ENCODE peak calls at places on chromosomes 13 and 19, in nine cellular contexts. Q is Peyer's patch, B is body of pancreas, F is prostate gland, H is A549, W is esophagus squamous epithelium, L is right lobe of liver, J is endothelial cell of umbilical vein, S is H54. A is an unnamed sample.

GRCh38 chr19:8444677-8445487 is at the start of gene HNRNPM:
- DNase-seq in Q (peak), B (peak), F (peak), H (peak), W (peak), L (peak), J (peak), S (peak), A (peak)

GRCh38 chr13:38868870-38869269 is 121.8 kb downstream of the STOML3 start:
- DNase-seq in Q (no peak), B (no peak), F (no peak), H (no peak), W (no peak), L (no peak), J (no peak), S (no peak), A (no peak)

GRCh38 chr19:29445246-29445645 is 80.5 kb upstream of the VSTM2B start:
- DNase-seq in Q (no peak), B (no peak), F (no peak), H (no peak), W (no peak), L (no peak), J (no peak), S (no peak), A (no peak)

GRCh38 chr19:1089891-1090290 is 5.3 kb downstream of the POLR2E start:
- DNase-seq in Q (no peak), B (no peak), F (no peak), H (no peak), W (no peak), L (no peak), J (no peak), S (no peak), A (no peak)

GRCh38 chr19:38869836-38870607 is 8.1 kb downstream of the RINL start:
- DNase-seq in Q (peak), B (peak), F (peak), H (peak), W (peak), L (peak), J (peak), S (no peak), A (peak)

GRCh38 chr13:79861731-79862130 is 380.8 kb downstream of the NDFIP2 start:
- DNase-seq in Q (no peak), B (no peak), F (no peak), H (no peak), W (no peak), L (no peak), J (no peak), S (no peak), A (no peak)

GRCh38 chr13:103031332-103031873 is 34.8 kb downstream of the SLC10A2 start:
- DNase-seq in Q (no peak), B (no peak), F (no peak), H (no peak), W (no peak), L (no peak), J (no peak), S (no peak), A (no peak)

GRCh38 chr19:12156254-12157058 is at the start of gene ZNF625:
- DNase-seq in Q (peak), B (peak), F (peak), H (no peak), W (no peak), L (peak), J (peak), S (peak), A (peak)

GRCh38 chr13:75437582-75438318 is 44.2 kb downstream of the TBC1D4 start:
- DNase-seq in Q (no peak), B (no peak), F (no peak), H (no peak), W (no peak), L (no peak), J (no peak), S (no peak), A (peak)

GRCh38 chr19:30631035-30631375 is 258.8 kb downstream of the ZNF536 start:
- DNase-seq in Q (no peak), B (no peak), F (no peak), H (no peak), W (no peak), L (no peak), J (no peak), S (no peak), A (no peak)

GRCh38 chr19:16247353-16248182 is 49.9 kb downstream of the AP1M1 start:
- DNase-seq in Q (peak), B (peak), F (peak), H (peak), W (peak), L (peak), J (peak), S (peak), A (peak)

GRCh38 chr19:40740747-40741146 is 9.5 kb downstream of the ACTMAP start:
- DNase-seq in Q (no peak), B (no peak), F (no peak), H (no peak), W (no peak), L (no peak), J (no peak), S (no peak), A (no peak)

GRCh38 chr13:95920485-95920884 is 132.7 kb downstream of the UGGT2 start:
- DNase-seq in Q (no peak), B (no peak), F (no peak), H (no peak), W (no peak), L (no peak), J (no peak), S (no peak), A (no peak)

GRCh38 chr19:35777411-35777841 is 2.1 kb downstream of the ARHGAP33 start:
- DNase-seq in Q (no peak), B (no peak), F (no peak), H (no peak), W (no peak), L (no peak), J (no peak), S (no peak), A (no peak)

GRCh38 chr19:58145849-58146248 is 4.7 kb downstream of the ZNF329 start:
- DNase-seq in Q (no peak), B (no peak), F (no peak), H (no peak), W (no peak), L (no peak), J (no peak), S (no peak), A (no peak)
- TF ChIP-seq POLR2A in Q (no peak), B (no peak), F (no peak), H (no peak), W (no peak), L (no peak), J (no peak), S (no peak), A (no peak)

DNA sequence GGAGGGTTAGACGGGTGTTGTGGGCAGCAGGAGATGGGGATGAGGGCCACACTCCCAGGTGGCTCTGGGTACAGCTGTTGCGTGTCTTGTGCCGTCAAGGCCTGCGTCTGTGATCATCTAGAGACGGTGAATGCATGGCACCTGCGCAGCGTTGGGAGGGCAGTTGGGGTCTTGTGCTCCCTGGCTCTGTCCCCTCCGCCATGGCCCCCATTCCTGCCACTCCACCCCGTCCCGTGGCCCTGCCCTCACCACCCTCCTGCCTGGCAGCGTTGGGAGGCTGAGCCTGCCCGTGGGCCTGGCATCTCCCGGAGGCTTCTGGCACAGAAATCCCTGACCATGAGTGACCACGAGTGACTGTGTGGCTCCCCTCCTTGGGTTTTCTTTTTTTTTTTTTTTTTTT is 13.9 kb upstream of the TEKTIP1 start:
- DNase-seq in Q (no peak), B (no peak), F (no peak), H (no peak), W (no peak), L (peak), J (no peak), S (no peak), A (no peak)
- TF ChIP-seq POLR2A in Q (no peak), B (no peak), F (no peak), H (no peak), W (no peak), L (no peak), J (no peak), S (no peak), A (no peak)

DNA sequence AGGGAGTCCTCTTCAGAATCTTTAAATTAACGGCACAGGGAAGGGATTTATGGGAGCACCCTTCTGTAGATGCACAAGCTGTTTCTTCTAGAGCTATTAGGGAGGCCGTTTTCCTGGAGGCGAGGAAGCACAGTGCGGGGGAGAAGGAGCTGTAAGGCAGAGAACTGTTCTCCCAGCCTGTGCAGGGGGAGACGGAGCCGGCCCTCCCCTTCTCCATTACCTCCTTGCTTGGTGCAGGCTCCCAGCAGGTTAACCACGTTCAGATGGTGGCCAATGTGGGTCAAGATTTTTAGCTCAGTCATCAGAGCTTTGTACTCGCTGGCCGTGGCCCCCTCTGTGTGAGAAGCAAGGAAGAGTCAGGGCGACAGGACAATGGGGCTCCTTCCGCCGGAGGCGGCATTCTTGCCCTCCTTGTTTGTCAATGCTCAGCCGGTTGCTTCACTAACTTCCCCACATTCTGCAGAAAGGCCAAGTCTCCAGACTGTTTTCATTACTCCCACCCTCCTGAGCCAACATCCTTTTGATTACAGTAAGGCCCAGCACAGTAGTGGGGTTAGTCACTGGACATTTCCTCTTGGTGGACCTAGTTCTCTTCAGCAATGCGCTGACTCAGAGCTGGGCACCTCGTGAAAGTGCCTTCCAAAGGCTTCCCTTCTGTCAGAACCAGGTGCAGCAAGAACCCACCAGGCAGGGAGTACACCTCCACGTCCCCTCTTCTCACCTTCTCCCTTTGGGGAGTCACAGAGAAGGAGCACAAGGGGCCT is 165.4 kb downstream of the FLT1 start:
- DNase-seq in Q (no peak), B (no peak), F (no peak), H (no peak), W (no peak), L (no peak), J (peak), S (peak), A (no peak)
- TF ChIP-seq POLR2A in Q (no peak), B (no peak), F (no peak), H (no peak), W (no peak), L (no peak), J (peak), S (no peak), A (no peak)

GRCh38 chr19:44111910-44112463 is 1.2 kb upstream of the ZNF225 start:
- DNase-seq in Q (no peak), B (no peak), F (no peak), H (no peak), W (no peak), L (no peak), J (peak), S (peak), A (peak)
- TF ChIP-seq POLR2A in Q (no peak), B (no peak), F (no peak), H (no peak), W (no peak), L (no peak), J (no peak), S (no peak), A (no peak)

GRCh38 chr19:49916839-49917733 is 11.9 kb upstream of the ATF5 start:
- DNase-seq in Q (no peak), B (no peak), F (peak), H (no peak), W (no peak), L (peak), J (no peak), S (no peak), A (no peak)
- TF ChIP-seq POLR2A in Q (no peak), B (no peak), F (no peak), H (no peak), W (no peak), L (peak), J (no peak), S (no peak), A (no peak)

A was measured in erythroblast.